ENCODE peak calls at places on chromosomes 12 and 14, in five cellular contexts. H is A673, M is cardiac muscle cell, A is PC-3, W is activated B cell treated with CpG ODN at 0.5 μM for 24 hours. O is an unnamed sample.

GRCh38 chr12:122081697-122082221 is 3.2 kb downstream of the MLXIP start:
- DNase-seq in A (peak; percentile 14), W (no peak), H (peak; percentile 65), M (no peak), O (no peak)

GRCh38 chr14:37585971-37586759 is 8.9 kb downstream of the FOXA1 start:
- DNase-seq in W (no peak), M (no peak), A (peak; percentile 68), H (no peak), O (no peak)

GRCh38 chr14:33679461-33680225 is 271.2 kb downstream of the EGLN3 start:
- DNase-seq in A (peak; percentile 96), H (peak; percentile 63), M (no peak), W (no peak), O (no peak)

GRCh38 chr14:75559451-75560187 is 18.8 kb upstream of the FLVCR2 start:
- DNase-seq in W (no peak), M (no peak), H (peak; percentile 14), A (peak; percentile 80), O (no peak)

GRCh38 chr12:88836156-88836555 is 255.9 kb upstream of the KITLG start:
- DNase-seq in H (no peak), A (peak; percentile 8), M (peak; percentile 75), W (no peak), O (no peak)

GRCh38 chr14:67446371-67447032 is 34.5 kb upstream of the PLEK2 start:
- DNase-seq in A (no peak), M (no peak), H (peak; percentile 21), W (no peak), O (no peak)

GRCh38 chr14:88559852-88560251 is 3.0 kb upstream of the ZC3H14 start:
- DNase-seq in H (peak; percentile 74), W (no peak), A (peak; percentile 63), M (no peak), O (no peak)

GRCh38 chr14:80959448-80960006 is 4.1 kb downstream of the TSHR start:
- DNase-seq in W (peak; percentile 19), A (no peak), H (no peak), M (no peak), O (no peak)

GRCh38 chr12:47757360-47757839 is 1.3 kb downstream of the RAPGEF3 start:
- DNase-seq in H (no peak), M (no peak), W (no peak), A (no peak), O (no peak)

GRCh38 chr12:104699489-104700194 is 242.9 kb downstream of the CHST11 start:
- DNase-seq in W (no peak), M (no peak), H (no peak), A (no peak), O (no peak)

GRCh38 chr12:40241741-40242140 is 16.9 kb downstream of the LRRK2 start:
- DNase-seq in A (no peak), H (no peak), W (no peak), M (no peak), O (no peak)

GRCh38 chr12:123152823-123153222 is 1.9 kb upstream of the PITPNM2 start:
- DNase-seq in A (no peak), H (no peak), M (no peak), W (no peak), O (no peak)

GRCh38 chr14:66074546-66074945 is 411.6 kb upstream of the CCDC196 start:
- DNase-seq in W (no peak), M (no peak), H (no peak), A (no peak), O (no peak)

GRCh38 chr14:101596742-101597141 is 35.4 kb downstream of the DIO3 start:
- DNase-seq in A (no peak), W (no peak), M (no peak), H (no peak), O (no peak)

GRCh38 chr12:31390991-31391390 is 65.0 kb upstream of the SINHCAF start:
- DNase-seq in M (no peak), W (no peak), H (no peak), A (no peak), O (no peak)

GRCh38 chr14:62957562-62957961 is 87.7 kb downstream of the KCNH5 start:
- DNase-seq in A (peak; percentile 89), H (no peak), M (no peak), W (no peak), O (no peak)

GRCh38 chr14:78946949-78947348 is 776.8 kb downstream of the NRXN3 start:
- DNase-seq in W (no peak), A (no peak), M (no peak), H (no peak), O (no peak)

GRCh38 chr12:105640780-105641179 is 310.3 kb downstream of the C12orf75 start:
- DNase-seq in A (peak; percentile 44), M (no peak), H (no peak), W (no peak), O (no peak)

GRCh38 chr12:122537021-122537420 is 10.0 kb downstream of the KNTC1 start:
- DNase-seq in H (no peak), A (no peak), W (no peak), M (no peak), O (no peak)

GRCh38 chr12:67366530-67367196 is 97.5 kb downstream of the CAND1 start:
- DNase-seq in H (no peak), W (no peak), M (no peak), A (peak; percentile 9), O (no peak)

GRCh38 chr12:87344699-87345098 is 684.5 kb downstream of the C12orf50 start:
- DNase-seq in M (no peak), A (peak; percentile 55), W (no peak), H (peak; percentile 8), O (no peak)

GRCh38 chr12:53623986-53624385 is 2.2 kb downstream of the ATF7 start:
- DNase-seq in M (peak; percentile 23), H (peak; percentile 48), W (no peak), A (peak; percentile 31), O (no peak)

GRCh38 chr14:77904218-77904617 is 104.3 kb downstream of the ADCK1 start:
- DNase-seq in H (no peak), A (no peak), W (no peak), M (no peak), O (no peak)

GRCh38 chr14:99296517-99296916 is 24.5 kb upstream of the BCL11B start:
- DNase-seq in H (no peak), A (no peak), M (no peak), W (no peak), O (no peak)

GRCh38 chr12:2775431-2775830 is 19.3 kb upstream of the FKBP4 start:
- DNase-seq in M (no peak), H (no peak), W (no peak), A (no peak), O (no peak)

GRCh38 chr12:122988612-122989442 is 8.3 kb downstream of the ARL6IP4 start:
- DNase-seq in W (no peak), A (no peak), M (no peak), H (no peak), O (no peak)

GRCh38 chr12:14264777-14265176 is 100.7 kb upstream of the ATF7IP start:
- DNase-seq in M (no peak), H (peak; percentile 25), W (no peak), A (no peak), O (no peak)

GRCh38 chr12:82089369-82090121 is 268.6 kb downstream of the CCDC59 start:
- DNase-seq in M (no peak), A (peak; percentile 69), H (no peak), W (no peak), O (no peak)

GRCh38 chr14:20247651-20248246 is 8.7 kb downstream of the OR11H4 start:
- DNase-seq in W (no peak), H (peak; percentile 21), A (peak; percentile 66), M (no peak), O (no peak)

GRCh38 chr12:57455374-57456144 is 452 bp downstream of the INHBE start:
- DNase-seq in H (no peak), M (no peak), W (no peak), A (no peak), O (no peak)

GRCh38 chr14:36518586-36519430 is 1.2 kb downstream of the NKX2-1 start:
- DNase-seq in H (no peak), M (no peak), A (no peak), W (no peak), O (no peak)

GRCh38 chr12:75862692-75863471 is 168.7 kb downstream of the PHLDA1 start:
- DNase-seq in A (peak; percentile 97), W (no peak), H (no peak), M (no peak), O (no peak)

GRCh38 chr12:108193922-108194321 is 64.8 kb downstream of the WSCD2 start:
- DNase-seq in M (peak; percentile 71), A (peak; percentile 36), H (peak; percentile 44), W (no peak), O (no peak)

GRCh38 chr14:54722791-54723432 is 156.0 kb downstream of the SAMD4A start:
- DNase-seq in M (peak; percentile 55), W (no peak), H (peak; percentile 83), A (peak; percentile 79), O (no peak)

GRCh38 chr12:42735869-42736361 is 146.4 kb upstream of the PRICKLE1 start:
- DNase-seq in W (no peak), H (no peak), A (no peak), M (peak; percentile 71), O (no peak)

GRCh38 chr14:90760055-90760444 is 56.2 kb downstream of the TTC7B start:
- DNase-seq in M (no peak), H (no peak), A (no peak), W (no peak), O (no peak)

GRCh38 chr14:61866932-61867920 is 105.0 kb downstream of the SNAPC1 start:
- DNase-seq in H (no peak), M (no peak), W (no peak), A (peak; percentile 90), O (no peak)

GRCh38 chr14:69708586-69709169 is 58.3 kb upstream of the SRSF5 start:
- DNase-seq in M (peak; percentile 30), W (no peak), H (no peak), A (peak; percentile 46), O (no peak)
- TF ChIP-seq CTCF in M (peak; percentile 29), W (no peak), H (peak; percentile 43), A (peak; percentile 65), O (peak; percentile 37)

GRCh38 chr14:104756477-104757237 is 3.7 kb downstream of the SIVA1 start:
- DNase-seq in M (no peak), A (no peak), W (no peak), H (no peak), O (no peak)
- TF ChIP-seq CTCF in M (no peak), A (no peak), W (no peak), H (no peak), O (no peak)

GRCh38 chr12:118034429-118035193 is 18.1 kb downstream of the RFC5 start:
- DNase-seq in W (no peak), A (peak; percentile 75), M (peak; percentile 44), H (peak; percentile 48), O (no peak)
- TF ChIP-seq CTCF in W (no peak), A (peak; percentile 78), M (peak; percentile 46), H (peak; percentile 51), O (peak; percentile 54)

GRCh38 chr14:29710015-29710414 is 217.6 kb downstream of the PRKD1 start:
- DNase-seq in H (peak; percentile 54), M (peak; percentile 31), A (peak; percentile 22), W (no peak), O (no peak)
- TF ChIP-seq CTCF in H (peak; percentile 61), M (peak; percentile 32), A (peak; percentile 50), W (no peak), O (peak; percentile 14)

O was measured in progenitor cell of endocrine pancreas.